ENCODE peak calls at places on chromosomes 16 and 17, in six cellular contexts. R, S, N, M, D and J are unnamed samples.
A peak's percentile ranks its signal among the peaks of the same experiment; 100 is the strongest.

GRCh38 chr17:44367219-44367618 is 3.6 kb upstream of the FAM171A2 start:
- DNase-seq in R (no peak), S (no peak), N (no peak), M (no peak), D (no peak), J (no peak)

GRCh38 chr17:41415833-41416335 is 8.5 kb downstream of the KRT37 start:
- DNase-seq in R (no peak), S (no peak), N (peak; percentile 79), M (no peak), D (no peak), J (peak; percentile 13)

GRCh38 chr16:53153130-53153529 is 98.3 kb downstream of the CHD9 start:
- DNase-seq in R (no peak), S (no peak), N (no peak), M (no peak), D (no peak), J (no peak)

GRCh38 chr17:58184308-58184985 is 8.1 kb upstream of the EPX start:
- DNase-seq in R (peak; percentile 21), S (no peak), N (no peak), M (no peak), D (no peak), J (no peak)

GRCh38 chr16:12059216-12059769 is 82.8 kb downstream of the SNX29 start:
- DNase-seq in R (no peak), S (no peak), N (no peak), M (no peak), D (no peak), J (peak; percentile 76)

GRCh38 chr17:313231-313630 is 39.4 kb downstream of the RPH3AL start:
- DNase-seq in R (no peak), S (no peak), N (no peak), M (no peak), D (no peak), J (no peak)

GRCh38 chr17:77723071-77723908 is 235.2 kb upstream of the TNRC6C start:
- DNase-seq in R (no peak), S (no peak), N (no peak), M (peak; percentile 35), D (no peak), J (peak; percentile 59)

GRCh38 chr17:65776890-65777289 is 215.4 kb upstream of the AXIN2 start:
- DNase-seq in R (no peak), S (no peak), N (no peak), M (no peak), D (no peak), J (no peak)

GRCh38 chr16:12917246-12917645 is 15.8 kb downstream of the SHISA9 start:
- DNase-seq in R (no peak), S (no peak), N (no peak), M (no peak), D (no peak), J (no peak)

GRCh38 chr17:38619451-38619795 is 13.7 kb upstream of the SRCIN1 start:
- DNase-seq in R (no peak), S (no peak), N (no peak), M (no peak), D (no peak), J (no peak)

GRCh38 chr17:48241131-48241591 is 133.6 kb downstream of the SNX11 start:
- DNase-seq in R (peak; percentile 66), S (no peak), N (peak; percentile 15), M (no peak), D (no peak), J (no peak)

GRCh38 chr16:87584271-87584670 is 18.0 kb upstream of the JPH3 start:
- DNase-seq in R (peak; percentile 51), S (no peak), N (no peak), M (no peak), D (no peak), J (no peak)

GRCh38 chr17:53227101-53227500 is 595.6 kb upstream of the KIF2B start:
- DNase-seq in R (no peak), S (no peak), N (no peak), M (no peak), D (no peak), J (no peak)

GRCh38 chr17:3004150-3004801 is 59.1 kb downstream of the OR1D5 start:
- DNase-seq in R (peak; percentile 99), S (peak; percentile 75), N (peak; percentile 98), M (no peak), D (peak; percentile 99), J (peak; percentile 100)

GRCh38 chr16:59878479-59878878 is 1144.4 kb upstream of the GOT2 start:
- DNase-seq in R (peak; percentile 75), S (no peak), N (no peak), M (no peak), D (no peak), J (no peak)

GRCh38 chr17:82611140-82612058 is 36.8 kb downstream of the WDR45B start:
- DNase-seq in R (peak; percentile 57), S (no peak), N (peak; percentile 67), M (no peak), D (no peak), J (no peak)

GRCh38 chr17:62792122-62792800 is 15.9 kb downstream of the MARCHF10 start:
- DNase-seq in R (peak; percentile 99), S (no peak), N (no peak), M (no peak), D (no peak), J (no peak)

GRCh38 chr17:49198206-49198605 is 12.2 kb downstream of the GNGT2 start:
- DNase-seq in R (no peak), S (no peak), N (no peak), M (no peak), D (no peak), J (no peak)

GRCh38 chr16:9159839-9160550 is 68.6 kb downstream of the HAPSTR1 start:
- DNase-seq in R (peak; percentile 51), S (no peak), N (no peak), M (peak; percentile 90), D (peak; percentile 76), J (peak; percentile 63)

GRCh38 chr16:77599793-77600415 is 122.4 kb upstream of the NUDT7 start:
- DNase-seq in R (peak; percentile 61), S (no peak), N (no peak), M (no peak), D (no peak), J (peak; percentile 67)

GRCh38 chr16:78311831-78312230 is 212.4 kb downstream of the WWOX start:
- DNase-seq in R (no peak), S (no peak), N (no peak), M (no peak), D (no peak), J (peak; percentile 50)

GRCh38 chr16:67391424-67392300 is 1.6 kb downstream of the TPPP3 start:
- DNase-seq in R (no peak), S (no peak), N (no peak), M (no peak), D (peak; percentile 96), J (no peak)

GRCh38 chr16:23595951-23596720 is at the start of gene NDUFAB1:
- DNase-seq in R (peak; percentile 83), S (peak; percentile 88), N (peak; percentile 80), M (peak; percentile 96), D (peak; percentile 79), J (peak; percentile 90)

GRCh38 chr17:68296217-68297140 is 5.2 kb downstream of the ARSG start:
- DNase-seq in R (no peak), S (peak; percentile 89), N (no peak), M (no peak), D (no peak), J (peak; percentile 21)

GRCh38 chr16:50547340-50547865 is 793 bp upstream of the NKD1 start:
- DNase-seq in R (no peak), S (peak; percentile 92), N (peak; percentile 45), M (peak; percentile 66), D (peak; percentile 39), J (peak; percentile 34)

GRCh38 chr17:64779344-64780095 is 117.4 kb upstream of the SMURF2 start:
- DNase-seq in R (no peak), S (no peak), N (no peak), M (peak; percentile 75), D (no peak), J (peak; percentile 44)

GRCh38 chr16:50616883-50617629 is 64.1 kb downstream of the SNX20 start:
- DNase-seq in R (peak; percentile 17), S (no peak), N (no peak), M (no peak), D (no peak), J (no peak)

GRCh38 chr17:68497885-68498319 is 14.3 kb upstream of the PRKAR1A start:
- DNase-seq in R (no peak), S (no peak), N (no peak), M (no peak), D (no peak), J (no peak)

GRCh38 chr17:76049239-76049638 is 22.1 kb upstream of the EVPL start:
- DNase-seq in R (no peak), S (no peak), N (no peak), M (no peak), D (no peak), J (no peak)
- H3K27ac ChIP-seq in R (no peak overlapping the region), S (peak overlapping the region; percentile 30), N (no peak overlapping the region), M (no peak overlapping the region), D (no peak overlapping the region), J (peak overlapping the region; percentile 92)

GRCh38 chr16:14062261-14062660 is 8.9 kb upstream of the MRTFB start:
- DNase-seq in R (no peak), S (no peak), N (no peak), M (no peak), D (no peak), J (no peak)

GRCh38 chr16:14057878-14058382 is 13.2 kb upstream of the MRTFB start:
- DNase-seq in R (no peak), S (no peak), N (peak; percentile 66), M (no peak), D (no peak), J (no peak)

GRCh38 chr16:14061732-14062259 is 9.3 kb upstream of the MRTFB start:
- DNase-seq in R (no peak), S (no peak), N (no peak), M (no peak), D (no peak), J (no peak)

GRCh38 chr16:14051110-14051729 is 19.9 kb upstream of the MRTFB start:
- DNase-seq in R (no peak), S (no peak), N (no peak), M (no peak), D (no peak), J (no peak)

GRCh38 chr16:14056970-14057369 is 14.1 kb upstream of the MRTFB start:
- DNase-seq in R (peak; percentile 41), S (no peak), N (no peak), M (no peak), D (no peak), J (no peak)
- TF ChIP-seq CTCF in R (no peak), S (no peak), N (no peak), M (no peak), D (no peak), J (no peak)

GRCh38 chr17:28551421-28552186 is 820 bp downstream of the UNC119 start:
- DNase-seq in R (no peak), S (no peak), N (no peak), M (no peak), D (no peak), J (peak; percentile 19)
- H3K27ac ChIP-seq in R (no peak overlapping the region), S (no peak overlapping the region), N (peak overlapping the region; percentile 75), M (no peak overlapping the region), D (peak overlapping the region; percentile 87), J (no peak overlapping the region)

GRCh38 chr16:86508947-86509758 is 1.2 kb upstream of the FOXF1 start:
- DNase-seq in R (peak; percentile 90), S (no peak), N (peak; percentile 33), M (peak; percentile 69), D (no peak), J (peak; percentile 48)
- TF ChIP-seq CTCF in R (no peak), S (no peak), N (no peak), M (no peak), D (no peak), J (no peak)

GRCh38 chr16:75271441-75272096 is 20.1 kb upstream of the BCAR1 start:
- DNase-seq in R (no peak), S (no peak), N (no peak), M (no peak), D (no peak), J (no peak)
- H3K27ac ChIP-seq in R (peak overlapping the region; percentile 35), S (no peak overlapping the region), N (no peak overlapping the region), M (no peak overlapping the region), D (no peak overlapping the region), J (no peak overlapping the region)